ENCODE peak calls at places on chromosomes 3 and 15, in eight cellular contexts. P, F, N, K, L, O, V and U are unnamed samples.

GRCh38 chr3:122754867-122755835 is 38.5 kb downstream of the HSPBAP1 start:
- DNase-seq in P (no peak), F (no peak), N (no peak), K (no peak), L (no peak), O (no peak), V (no peak), U (peak; percentile 53)

GRCh38 chr3:107488942-107489341 is 33.8 kb upstream of the BBX start:
- DNase-seq in P (no peak), F (peak; percentile 77), N (no peak), K (no peak), L (no peak), O (no peak), V (no peak), U (no peak)

GRCh38 chr15:40006003-40006402 is 33.0 kb downstream of the SRP14 start:
- DNase-seq in P (no peak), F (no peak), N (no peak), K (no peak), L (no peak), O (no peak), V (no peak), U (no peak)

GRCh38 chr15:61441901-61442300 is 212.8 kb upstream of the RORA start:
- DNase-seq in P (no peak), F (no peak), N (no peak), K (no peak), L (no peak), O (no peak), V (no peak), U (no peak)

GRCh38 chr3:60017631-60018030 is 967.8 kb upstream of the CFAP20DC start:
- DNase-seq in P (no peak), F (no peak), N (no peak), K (no peak), L (no peak), O (no peak), V (no peak), U (peak; percentile 16)

GRCh38 chr3:187125319-187126031 is 13.8 kb downstream of the RPL39L start:
- DNase-seq in P (no peak), F (no peak), N (no peak), K (no peak), L (no peak), O (no peak), V (no peak), U (no peak)

GRCh38 chr3:169813757-169814517 is 1.2 kb upstream of the LRRC34 start:
- DNase-seq in P (no peak), F (no peak), N (peak; percentile 27), K (peak; percentile 8), L (peak; percentile 46), O (peak; percentile 19), V (no peak), U (peak; percentile 55)

GRCh38 chr3:148513066-148513671 is 184.5 kb upstream of the AGTR1 start:
- DNase-seq in P (no peak), F (no peak), N (no peak), K (no peak), L (no peak), O (no peak), V (no peak), U (no peak)

GRCh38 chr3:127651516-127652172 is 21.1 kb upstream of the ABTB1 start:
- DNase-seq in P (no peak), F (no peak), N (no peak), K (no peak), L (no peak), O (no peak), V (no peak), U (no peak)

GRCh38 chr3:177256991-177257390 is 59.7 kb upstream of the TBL1XR1 start:
- DNase-seq in P (no peak), F (no peak), N (no peak), K (no peak), L (no peak), O (no peak), V (no peak), U (no peak)

GRCh38 chr3:149658444-149659172 is 783 bp upstream of the WWTR1 start:
- DNase-seq in P (peak; percentile 89), F (peak; percentile 80), N (peak; percentile 80), K (peak; percentile 73), L (peak; percentile 70), O (peak; percentile 69), V (peak; percentile 90), U (peak; percentile 70)

GRCh38 chr3:172125963-172126403 is 86.6 kb downstream of the FNDC3B start:
- DNase-seq in P (peak; percentile 75), F (no peak), N (peak; percentile 52), K (peak; percentile 48), L (peak; percentile 73), O (peak; percentile 73), V (no peak), U (no peak)

GRCh38 chr15:56734013-56734625 is 810 bp upstream of the ZNF280D start:
- DNase-seq in P (no peak), F (no peak), N (peak; percentile 22), K (no peak), L (no peak), O (no peak), V (no peak), U (no peak)

GRCh38 chr3:46286936-46287335 is 44.7 kb downstream of the CCR3 start:
- DNase-seq in P (no peak), F (no peak), N (no peak), K (no peak), L (no peak), O (no peak), V (no peak), U (no peak)

GRCh38 chr3:77380141-77380540 is 340.2 kb downstream of the ROBO2 start:
- DNase-seq in P (no peak), F (no peak), N (no peak), K (no peak), L (no peak), O (no peak), V (no peak), U (no peak)

GRCh38 chr15:79962178-79962577 is 8.8 kb downstream of the BCL2A1 start:
- DNase-seq in P (no peak), F (no peak), N (no peak), K (no peak), L (no peak), O (no peak), V (no peak), U (no peak)
- H3K4me3 ChIP-seq in P (no peak overlapping the region), F (no peak overlapping the region), N (no peak overlapping the region), K (no peak overlapping the region), L (no peak overlapping the region), O (no peak overlapping the region), V (no peak overlapping the region), U (no peak overlapping the region)

GRCh38 chr3:36077320-36077719 is 303.0 kb upstream of the STAC start:
- DNase-seq in P (no peak), F (no peak), N (no peak), K (no peak), L (no peak), O (no peak), V (no peak), U (no peak)
- TF ChIP-seq POLR2A in P (no peak), F (no peak), N (no peak), K (no peak), L (no peak), O (no peak), V (no peak), U (no peak)

DNA sequence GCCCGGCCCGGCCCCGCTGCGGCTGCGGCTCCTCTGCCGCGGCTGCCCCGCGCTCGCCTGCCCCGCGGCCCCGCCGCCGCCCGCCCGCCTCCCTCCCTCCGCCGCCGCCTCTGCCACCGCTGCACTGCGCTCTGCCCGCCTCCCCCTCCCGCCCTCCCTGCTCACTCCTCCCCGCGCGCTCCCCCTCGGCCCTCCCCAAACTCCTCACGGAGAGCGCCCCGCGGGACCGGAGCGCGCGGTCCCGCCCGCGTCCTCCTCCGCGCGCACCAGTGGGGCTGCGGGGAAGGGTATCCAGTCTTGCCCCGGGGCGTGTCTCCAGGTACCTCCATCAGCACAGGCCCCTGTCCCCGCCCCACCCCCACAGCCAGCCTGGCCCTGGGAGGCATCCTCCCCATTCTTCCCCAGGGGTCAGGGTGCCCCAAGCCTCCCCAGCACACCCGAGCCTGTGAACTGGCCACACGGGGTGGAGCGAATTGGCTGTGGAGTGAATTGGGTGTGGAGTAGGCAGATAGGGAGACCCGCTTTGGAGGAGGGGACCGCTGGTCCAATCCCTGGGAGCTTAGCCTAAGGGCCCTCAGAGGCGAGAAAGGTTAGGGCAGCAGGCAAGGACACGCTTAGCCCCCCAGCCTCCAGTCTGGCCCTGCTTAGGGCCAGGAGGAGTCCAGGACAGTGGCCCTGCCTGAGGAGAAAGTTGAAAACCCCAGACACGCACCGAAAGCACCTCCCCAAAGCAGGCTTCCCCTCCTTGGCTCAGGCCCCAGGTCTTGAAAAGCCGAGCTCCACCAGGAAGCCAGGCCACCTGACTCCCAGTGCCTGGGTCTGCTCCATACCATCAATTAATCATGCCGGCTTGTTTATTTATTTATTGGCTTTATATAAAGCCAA is 107.8 kb upstream of the SLC6A11 start:
- DNase-seq in P (no peak), F (no peak), N (no peak), K (no peak), L (no peak), O (no peak), V (no peak), U (no peak)
- H3K27me3 ChIP-seq in P (peaks cover 77% of the 10 kb centered on the region), F (peaks cover 11% of the 10 kb centered on the region), N (no peaks in the 10 kb centered on the region), K (no peaks in the 10 kb centered on the region), L (peaks cover 18% of the 10 kb centered on the region), O (no peaks in the 10 kb centered on the region), V (peaks cover 3% of the 10 kb centered on the region), U (no peaks in the 10 kb centered on the region)

GRCh38 chr3:63933459-63933858 is 21.3 kb upstream of the SCAANT1 start:
- DNase-seq in P (no peak), F (no peak), N (no peak), K (no peak), L (no peak), O (no peak), V (no peak), U (no peak)
- H3K4me3 ChIP-seq in P (no peak overlapping the region), F (no peak overlapping the region), N (no peak overlapping the region), K (no peak overlapping the region), L (no peak overlapping the region), O (no peak overlapping the region), V (no peak overlapping the region), U (no peak overlapping the region)

DNA sequence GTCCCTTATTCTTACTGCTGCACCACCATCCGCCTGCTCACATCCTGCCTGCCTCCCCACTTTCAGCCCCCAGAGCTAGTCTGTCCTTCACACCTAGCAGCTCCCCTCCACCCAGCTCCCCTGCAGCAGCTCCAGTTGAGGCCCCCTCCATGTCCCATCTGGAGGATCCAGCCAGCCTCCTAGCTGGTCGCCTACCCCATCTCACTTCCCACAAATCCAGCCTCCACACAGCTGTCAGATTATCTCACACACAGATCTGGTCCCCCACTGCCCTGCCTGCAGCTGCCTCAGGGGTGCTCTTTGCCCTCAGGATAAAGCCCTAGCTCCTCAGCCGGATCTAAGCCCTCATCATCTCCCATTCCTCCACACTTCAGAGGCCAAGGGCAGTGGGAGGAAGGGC is 8.8 kb upstream of the SEMA7A start:
- DNase-seq in P (no peak), F (peak; percentile 37), N (no peak), K (no peak), L (no peak), O (no peak), V (no peak), U (peak; percentile 37)
- TF ChIP-seq POLR2A in P (no peak), F (no peak), N (no peak), K (no peak), L (no peak), O (no peak), V (no peak), U (no peak)

DNA sequence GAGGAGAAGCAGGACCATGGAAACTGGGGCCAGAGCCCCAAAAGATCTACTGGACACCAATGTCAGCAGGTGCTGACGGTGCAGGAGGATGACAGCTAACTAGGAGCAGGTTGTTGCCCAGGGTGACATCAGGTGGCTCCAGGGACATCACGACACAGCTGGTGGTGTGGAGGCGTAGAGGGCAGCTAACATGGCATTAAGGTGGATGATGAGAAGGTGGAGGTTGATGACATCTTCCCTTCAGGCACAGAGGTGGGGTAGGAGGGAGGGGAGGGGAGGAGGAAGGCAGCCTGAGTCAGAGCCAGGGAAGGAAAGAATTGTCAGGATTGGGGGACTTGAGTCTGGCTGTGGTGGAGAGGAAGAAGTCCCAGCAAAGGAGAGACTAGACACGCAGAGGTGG is 1.5 kb upstream of the EPHB1 start:
- DNase-seq in P (no peak), F (no peak), N (no peak), K (no peak), L (no peak), O (no peak), V (peak; percentile 67), U (no peak)
- H3K27me3 ChIP-seq in P (peaks cover 17% of the 10 kb centered on the region), F (peaks cover 12% of the 10 kb centered on the region), N (no peaks in the 10 kb centered on the region), K (no peaks in the 10 kb centered on the region), L (peaks cover 3% of the 10 kb centered on the region), O (no peaks in the 10 kb centered on the region), V (no peaks in the 10 kb centered on the region), U (no peaks in the 10 kb centered on the region)